ENCODE peak calls at places on chromosome 11, in six cellular contexts. J is mucosa of descending colon; G is activated T-helper 1 cell treated with Interleukin-2 at 50 U/mL for 16 hours; U is T follicular helper cell; W is activated naive CD4-positive, alpha-beta T cell; T is NCI-H1105. A is an unnamed sample.

GRCh38 chr11:78607691-78608090 is 33.0 kb upstream of the NARS2 start:
- DNase-seq in J (no peak), G (no peak), U (no peak), W (no peak), T (no peak), A (no peak)

GRCh38 chr11:111561801-111562325 is 21.3 kb downstream of the LAYN start:
- DNase-seq in J (no peak), G (no peak), U (no peak), W (no peak), T (no peak), A (no peak)

GRCh38 chr11:6548121-6548520 is 51.0 kb downstream of the DNHD1 start:
- DNase-seq in J (no peak), G (no peak), U (no peak), W (no peak), T (no peak), A (no peak)

GRCh38 chr11:65557280-65558001 is 718 bp downstream of the LTBP3 start:
- DNase-seq in J (no peak), G (no peak), U (no peak), W (no peak), T (no peak), A (no peak)

GRCh38 chr11:119093951-119094815 is 7.5 kb downstream of the DPAGT1 start:
- DNase-seq in J (peak), G (peak), U (no peak), W (no peak), T (no peak), A (no peak)

GRCh38 chr11:69538840-69539239 is 57.4 kb downstream of the LINC01488 start:
- DNase-seq in J (no peak), G (no peak), U (no peak), W (no peak), T (no peak), A (no peak)

GRCh38 chr11:12430912-12431311 is 53.5 kb downstream of the PARVA start:
- DNase-seq in J (peak), G (no peak), U (no peak), W (no peak), T (no peak), A (no peak)

GRCh38 chr11:31340903-31341572 is 28.5 kb downstream of the DCDC1 start:
- DNase-seq in J (peak), G (no peak), U (no peak), W (no peak), T (no peak), A (no peak)

GRCh38 chr11:60831143-60831500 is 10.8 kb upstream of the CCDC86 start:
- DNase-seq in J (peak), G (peak), U (peak), W (peak), T (peak), A (peak)

GRCh38 chr11:123300874-123301695 is 106.0 kb upstream of the CLMP start:
- DNase-seq in J (no peak), G (no peak), U (no peak), W (no peak), T (no peak), A (no peak)

GRCh38 chr11:14969922-14970323 is 2.2 kb downstream of the CALCA start:
- DNase-seq in J (peak), G (peak), U (peak), W (no peak), T (no peak), A (no peak)

GRCh38 chr11:32390712-32391111 is 44.6 kb downstream of the WT1 start:
- DNase-seq in J (no peak), G (no peak), U (no peak), W (no peak), T (no peak), A (no peak)

GRCh38 chr11:27839226-27839913 is 139.1 kb upstream of the BDNF start:
- DNase-seq in J (no peak), G (no peak), U (no peak), W (no peak), T (no peak), A (no peak)

GRCh38 chr11:1953489-1954284 is 6.6 kb downstream of the MRPL23 start:
- DNase-seq in J (peak), G (no peak), U (no peak), W (no peak), T (no peak), A (no peak)

GRCh38 chr11:42974510-42974909 is 337.3 kb upstream of the API5 start:
- DNase-seq in J (peak), G (no peak), U (no peak), W (no peak), T (no peak), A (no peak)

GRCh38 chr11:65262775-65263174 is 1.0 kb downstream of the POLA2 start:
- DNase-seq in J (no peak), G (no peak), U (no peak), W (no peak), T (no peak), A (no peak)

GRCh38 chr11:1640076-1640946 is 10.7 kb downstream of the KRTAP5-5 start:
- DNase-seq in J (peak), G (no peak), U (no peak), W (no peak), T (peak), A (no peak)

GRCh38 chr11:63761173-63761572 is 7.4 kb downstream of the ZFTA start:
- DNase-seq in J (no peak), G (no peak), U (no peak), W (no peak), T (no peak), A (no peak)

GRCh38 chr11:45097721-45098493 is 48.5 kb upstream of the PRDM11 start:
- DNase-seq in J (peak), G (no peak), U (no peak), W (no peak), T (no peak), A (no peak)

GRCh38 chr11:70467196-70468085 is 69.1 kb downstream of the CTTN start:
- DNase-seq in J (peak), G (no peak), U (no peak), W (no peak), T (peak), A (no peak)

GRCh38 chr11:70766901-70767300 is 368.6 kb downstream of the CTTN start:
- DNase-seq in J (no peak), G (no peak), U (no peak), W (no peak), T (no peak), A (no peak)

GRCh38 chr11:2850366-2850765 is 35.2 kb downstream of the CDKN1C start:
- DNase-seq in J (no peak), G (no peak), U (no peak), W (no peak), T (no peak), A (no peak)

A was measured in GOT3.